ENCODE peak calls at places on chromosome 13, in four cellular contexts. One of them, this sample, is unnamed.

GRCh38 chr13:91308299-91308698 is 39.2 kb upstream of the MIR17HG start:
- DNase-seq in A549: no peak
- DNase-seq in adrenal gland: no peak
- DNase-seq in heart left ventricle: no peak
- DNase-seq in this sample: no peak

GRCh38 chr13:39766464-39767167 is 111.2 kb downstream of the COG6 start:
- DNase-seq in A549: no peak
- DNase-seq in adrenal gland: no peak
- DNase-seq in heart left ventricle: no peak
- DNase-seq in this sample: no peak

GRCh38 chr13:88014527-88014926 is 343.4 kb downstream of the SLITRK5 start:
- DNase-seq in A549: no peak
- DNase-seq in adrenal gland: no peak
- DNase-seq in heart left ventricle: no peak
- DNase-seq in this sample: no peak

GRCh38 chr13:84096221-84096620 is 213.9 kb upstream of the SLITRK1 start:
- DNase-seq in A549: no peak
- DNase-seq in adrenal gland: no peak
- DNase-seq in heart left ventricle: no peak
- DNase-seq in this sample: no peak

GRCh38 chr13:106530907-106531520 is 4.4 kb downstream of the EFNB2 start:
- DNase-seq in A549: no peak
- DNase-seq in adrenal gland: no peak
- DNase-seq in heart left ventricle: no peak
- DNase-seq in this sample: no peak

GRCh38 chr13:114143806-114144605 is 11.6 kb upstream of the RASA3 start:
- DNase-seq in A549: peak; percentile 76
- DNase-seq in adrenal gland: no peak
- DNase-seq in heart left ventricle: peak; percentile 11
- DNase-seq in this sample: peak; percentile 43

GRCh38 chr13:113726961-113727411 is 32.0 kb upstream of the TMEM255B start:
- DNase-seq in A549: no peak
- DNase-seq in adrenal gland: peak; percentile 72
- DNase-seq in heart left ventricle: no peak
- DNase-seq in this sample: no peak

GRCh38 chr13:27919299-27919933 is 384 bp upstream of the PDX1 start:
- DNase-seq in A549: peak; percentile 53
- DNase-seq in adrenal gland: no peak
- DNase-seq in heart left ventricle: no peak
- DNase-seq in this sample: no peak

GRCh38 chr13:49436890-49437289 is 7.0 kb downstream of the CAB39L start:
- DNase-seq in A549: peak; percentile 34
- DNase-seq in adrenal gland: peak; percentile 74
- DNase-seq in heart left ventricle: peak; percentile 42
- DNase-seq in this sample: no peak

GRCh38 chr13:113976711-113977684 is 3.1 kb upstream of the C13orf46 start:
- DNase-seq in A549: peak; percentile 29
- DNase-seq in adrenal gland: no peak
- DNase-seq in heart left ventricle: no peak
- DNase-seq in this sample: no peak

GRCh38 chr13:80339841-80340642 is 884 bp downstream of the SPRY2 start:
- DNase-seq in A549: peak; percentile 29
- DNase-seq in adrenal gland: peak; percentile 62
- DNase-seq in heart left ventricle: peak; percentile 68
- DNase-seq in this sample: peak; percentile 68

GRCh38 chr13:103852036-103852435 is 785.8 kb upstream of the SLC10A2 start:
- DNase-seq in A549: no peak
- DNase-seq in adrenal gland: no peak
- DNase-seq in heart left ventricle: no peak
- DNase-seq in this sample: no peak

GRCh38 chr13:32031025-32031814 is at the start of gene FRY:
- DNase-seq in A549: peak; percentile 41
- DNase-seq in adrenal gland: peak; percentile 86
- DNase-seq in heart left ventricle: peak; percentile 79
- DNase-seq in this sample: peak; percentile 56

GRCh38 chr13:88424463-88424862 is 753.3 kb downstream of the SLITRK5 start:
- DNase-seq in A549: no peak
- DNase-seq in adrenal gland: no peak
- DNase-seq in heart left ventricle: no peak
- DNase-seq in this sample: no peak

GRCh38 chr13:114038900-114039299 is 65.0 kb upstream of the C13orf46 start:
- DNase-seq in A549: no peak
- DNase-seq in adrenal gland: no peak
- DNase-seq in heart left ventricle: no peak
- DNase-seq in this sample: no peak

GRCh38 chr13:40058757-40059236 is 403.3 kb downstream of the COG6 start:
- DNase-seq in A549: no peak
- DNase-seq in adrenal gland: no peak
- DNase-seq in heart left ventricle: no peak
- DNase-seq in this sample: no peak

GRCh38 chr13:100209857-100210580 is 121.1 kb downstream of the PCCA start:
- DNase-seq in A549: no peak
- DNase-seq in adrenal gland: no peak
- DNase-seq in heart left ventricle: no peak
- DNase-seq in this sample: no peak

GRCh38 chr13:20291037-20291436 is 58.9 kb upstream of the GJB6 start:
- DNase-seq in A549: no peak
- DNase-seq in adrenal gland: no peak
- DNase-seq in heart left ventricle: no peak
- DNase-seq in this sample: peak; percentile 39

GRCh38 chr13:76942363-76942762 is 5.9 kb upstream of the ACOD1 start:
- DNase-seq in A549: no peak
- DNase-seq in adrenal gland: no peak
- DNase-seq in heart left ventricle: no peak
- DNase-seq in this sample: no peak

GRCh38 chr13:99501952-99502310 is 659 bp downstream of the TM9SF2 start:
- DNase-seq in A549: peak; percentile 3
- DNase-seq in adrenal gland: peak; percentile 68
- DNase-seq in heart left ventricle: peak; percentile 38
- DNase-seq in this sample: peak; percentile 43

GRCh38 chr13:77056382-77056781 is 29.4 kb upstream of the FBXL3 start:
- DNase-seq in A549: no peak
- DNase-seq in adrenal gland: no peak
- DNase-seq in heart left ventricle: no peak
- DNase-seq in this sample: no peak

GRCh38 chr13:27533155-27533643 is 82.8 kb upstream of the MTIF3 start:
- DNase-seq in A549: peak; percentile 76
- DNase-seq in adrenal gland: peak; percentile 95
- DNase-seq in heart left ventricle: peak; percentile 90
- DNase-seq in this sample: peak; percentile 87

GRCh38 chr13:21139374-21139773 is 37.0 kb downstream of the SKA3 start:
- DNase-seq in A549: no peak
- DNase-seq in adrenal gland: peak; percentile 57
- DNase-seq in heart left ventricle: no peak
- DNase-seq in this sample: peak; percentile 18

GRCh38 chr13:47858678-47859050 is 142.4 kb downstream of the SUCLA2 start:
- DNase-seq in A549: no peak
- DNase-seq in adrenal gland: no peak
- DNase-seq in heart left ventricle: no peak
- DNase-seq in this sample: no peak

GRCh38 chr13:59360916-59361315 is 802.8 kb downstream of the DIAPH3 start:
- DNase-seq in A549: no peak
- DNase-seq in adrenal gland: no peak
- DNase-seq in heart left ventricle: no peak
- DNase-seq in this sample: no peak

GRCh38 chr13:24313449-24313848 is 4.1 kb downstream of the C1QTNF9 start:
- DNase-seq in A549: peak; percentile 11
- DNase-seq in adrenal gland: no peak
- DNase-seq in heart left ventricle: no peak
- DNase-seq in this sample: no peak

GRCh38 chr13:71255633-71256032 is 611.4 kb downstream of the DACH1 start:
- DNase-seq in A549: no peak
- DNase-seq in adrenal gland: no peak
- DNase-seq in heart left ventricle: no peak
- DNase-seq in this sample: no peak

GRCh38 chr13:110628477-110628793 is 13.1 kb downstream of the NAXD start:
- DNase-seq in A549: no peak
- DNase-seq in adrenal gland: peak; percentile 82
- DNase-seq in heart left ventricle: no peak
- DNase-seq in this sample: peak; percentile 33

GRCh38 chr13:109211616-109212015 is 574.8 kb downstream of the IRS2 start:
- DNase-seq in A549: peak; percentile 20
- DNase-seq in adrenal gland: no peak
- DNase-seq in heart left ventricle: no peak
- DNase-seq in this sample: no peak

GRCh38 chr13:34967851-34968562 is 25.9 kb downstream of the NBEA start:
- DNase-seq in A549: no peak
- DNase-seq in adrenal gland: no peak
- DNase-seq in heart left ventricle: no peak
- DNase-seq in this sample: no peak

GRCh38 chr13:51583875-51584730 is at the start of gene WDFY2:
- DNase-seq in A549: peak; percentile 99
- DNase-seq in adrenal gland: peak; percentile 100
- DNase-seq in heart left ventricle: peak; percentile 100
- DNase-seq in this sample: peak; percentile 100

GRCh38 chr13:51584731-51585191 is 499 bp downstream of the WDFY2 start:
- DNase-seq in A549: peak; percentile 66
- DNase-seq in adrenal gland: peak; percentile 82
- DNase-seq in heart left ventricle: peak; percentile 65
- DNase-seq in this sample: peak; percentile 62

GRCh38 chr13:51581148-51581820 is 3.0 kb upstream of the WDFY2 start:
- DNase-seq in A549: no peak
- DNase-seq in adrenal gland: no peak
- DNase-seq in heart left ventricle: no peak
- DNase-seq in this sample: no peak

GRCh38 chr13:51585234-51585672 is 991 bp downstream of the WDFY2 start:
- DNase-seq in A549: no peak
- DNase-seq in adrenal gland: no peak
- DNase-seq in heart left ventricle: no peak
- DNase-seq in this sample: no peak

GRCh38 chr13:51583469-51583874 is 790 bp upstream of the WDFY2 start:
- DNase-seq in A549: no peak
- DNase-seq in adrenal gland: no peak
- DNase-seq in heart left ventricle: no peak
- DNase-seq in this sample: no peak
- TF ChIP-seq POLR2A in A549: no peak
- TF ChIP-seq POLR2A in adrenal gland: no peak
- TF ChIP-seq POLR2A in heart left ventricle: no peak
- TF ChIP-seq POLR2A in this sample: no peak

DNA sequence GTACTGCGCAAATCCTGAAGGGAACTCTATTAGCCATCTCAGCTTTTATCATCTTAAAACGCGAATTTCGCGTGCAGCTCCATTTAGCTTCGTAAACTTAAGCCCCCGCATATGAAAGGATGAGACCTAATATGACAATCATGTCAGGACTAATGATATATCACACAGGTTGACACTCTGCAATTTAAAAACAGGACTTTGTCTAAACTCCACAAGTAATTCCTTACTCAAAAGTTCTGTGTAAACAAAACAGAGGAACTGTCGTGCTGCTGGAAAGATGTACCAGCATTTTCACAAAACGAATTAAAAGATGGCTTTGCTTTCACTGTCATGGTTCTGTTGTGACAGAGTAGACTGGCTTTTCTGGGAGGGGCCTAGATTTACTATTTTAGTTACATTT is 747 bp downstream of the LACC1 start:
- DNase-seq in A549: no peak
- DNase-seq in adrenal gland: no peak
- DNase-seq in heart left ventricle: no peak
- DNase-seq in this sample: no peak
- H3K4me3 ChIP-seq in A549: peak overlapping the region; percentile 80
- H3K4me3 ChIP-seq in adrenal gland: peak overlapping the region; percentile 57
- H3K4me3 ChIP-seq in heart left ventricle: peak overlapping the region; percentile 71
- H3K4me3 ChIP-seq in this sample: peak overlapping the region; percentile 93

GRCh38 chr13:97975851-97976550 is 22.5 kb downstream of the IPO5 start:
- DNase-seq in A549: peak; percentile 83
- DNase-seq in adrenal gland: peak; percentile 91
- DNase-seq in heart left ventricle: peak; percentile 96
- DNase-seq in this sample: peak; percentile 93
- TF ChIP-seq POLR2A in A549: peak; percentile 24
- TF ChIP-seq POLR2A in adrenal gland: peak; percentile 86
- TF ChIP-seq POLR2A in heart left ventricle: peak; percentile 55
- TF ChIP-seq POLR2A in this sample: peak; percentile 67

GRCh38 chr13:112065867-112066623 is 904 bp upstream of the SOX1 start:
- DNase-seq in A549: no peak
- DNase-seq in adrenal gland: no peak
- DNase-seq in heart left ventricle: no peak
- DNase-seq in this sample: no peak
- H3K4me3 ChIP-seq in A549: no peak overlapping the region
- H3K4me3 ChIP-seq in adrenal gland: peak overlapping the region; percentile 29
- H3K4me3 ChIP-seq in heart left ventricle: peak overlapping the region; percentile 16
- H3K4me3 ChIP-seq in this sample: peak overlapping the region; percentile 41